ENCODE peak calls at places on chromosomes 13 and 19, in five cellular contexts. One of them, this sample, is unnamed.
A peak's percentile ranks its signal among the peaks of the same experiment; 100 is the strongest.

GRCh38 chr19:8578642-8579265 is 1.5 kb upstream of the MYO1F start:
- DNase-seq in heart right ventricle: peak; percentile 77
- DNase-seq in adrenal gland: peak; percentile 84
- DNase-seq in fibroblast of lung: peak; percentile 57
- DNase-seq in K562: peak; percentile 83
- DNase-seq in this sample: peak; percentile 73

GRCh38 chr19:16261584-16262370 is 62.8 kb upstream of the KLF2 start:
- DNase-seq in heart right ventricle: no peak
- DNase-seq in adrenal gland: no peak
- DNase-seq in K562: no peak
- DNase-seq in fibroblast of lung: no peak
- DNase-seq in this sample: no peak

GRCh38 chr13:98448642-98448928 is 128.3 kb downstream of the STK24 start:
- DNase-seq in K562: no peak
- DNase-seq in fibroblast of lung: no peak
- DNase-seq in heart right ventricle: no peak
- DNase-seq in adrenal gland: no peak
- DNase-seq in this sample: no peak

GRCh38 chr13:112205990-112206389 is 139.0 kb downstream of the SOX1 start:
- DNase-seq in fibroblast of lung: no peak
- DNase-seq in K562: no peak
- DNase-seq in adrenal gland: no peak
- DNase-seq in heart right ventricle: no peak
- DNase-seq in this sample: no peak

GRCh38 chr19:16772841-16773240 is 53.2 kb downstream of the NWD1 start:
- DNase-seq in heart right ventricle: no peak
- DNase-seq in fibroblast of lung: no peak
- DNase-seq in adrenal gland: no peak
- DNase-seq in K562: no peak
- DNase-seq in this sample: no peak

GRCh38 chr13:109684836-109685602 is 101.4 kb downstream of the IRS2 start:
- DNase-seq in fibroblast of lung: peak; percentile 64
- DNase-seq in adrenal gland: no peak
- DNase-seq in K562: no peak
- DNase-seq in heart right ventricle: peak; percentile 30
- DNase-seq in this sample: peak; percentile 31

GRCh38 chr19:30780456-30780855 is 408.3 kb downstream of the ZNF536 start:
- DNase-seq in K562: no peak
- DNase-seq in fibroblast of lung: no peak
- DNase-seq in heart right ventricle: no peak
- DNase-seq in adrenal gland: no peak
- DNase-seq in this sample: no peak

GRCh38 chr19:53597023-53597422 is 34.8 kb upstream of the DPRX start:
- DNase-seq in K562: no peak
- DNase-seq in adrenal gland: no peak
- DNase-seq in heart right ventricle: no peak
- DNase-seq in fibroblast of lung: no peak
- DNase-seq in this sample: no peak

GRCh38 chr19:30543243-30543945 is 171.2 kb downstream of the ZNF536 start:
- DNase-seq in heart right ventricle: no peak
- DNase-seq in K562: no peak
- DNase-seq in adrenal gland: no peak
- DNase-seq in fibroblast of lung: no peak
- DNase-seq in this sample: no peak

DNA sequence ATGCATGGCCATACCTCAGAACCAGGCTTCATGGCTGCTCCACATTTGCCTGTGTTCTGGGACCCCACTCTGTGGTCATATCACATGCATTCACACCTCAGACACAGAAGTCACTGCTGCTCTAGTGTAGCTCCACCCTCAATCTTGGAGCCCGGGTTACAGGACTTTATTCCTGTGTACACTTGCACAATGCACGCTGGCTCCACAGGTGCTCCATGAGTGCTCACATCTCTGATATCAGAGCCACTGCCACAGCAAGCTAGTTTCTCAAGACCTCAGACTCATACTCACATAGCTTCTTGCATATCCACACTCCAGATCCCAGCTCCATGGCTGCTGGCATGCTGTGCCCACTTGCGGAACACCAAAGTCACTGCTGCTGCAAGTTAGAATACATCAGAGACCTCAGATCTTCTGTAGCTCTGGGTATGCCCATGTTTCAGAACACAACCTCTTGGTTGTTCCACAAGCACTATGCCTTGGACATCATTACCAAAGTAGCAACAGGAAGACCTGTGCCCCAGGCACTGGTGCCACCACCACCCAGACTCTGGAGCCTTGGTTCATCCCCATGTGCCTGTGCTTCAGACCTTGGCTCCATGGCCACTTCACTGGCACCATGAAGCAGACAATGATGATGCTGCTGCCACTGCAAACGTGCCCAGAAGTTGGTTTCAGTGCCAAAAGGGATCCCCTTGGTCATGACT is 269.5 kb upstream of the PCDH20 start:
- DNase-seq in adrenal gland: no peak
- DNase-seq in K562: no peak
- DNase-seq in fibroblast of lung: no peak
- DNase-seq in heart right ventricle: no peak
- DNase-seq in this sample: no peak
- TF ChIP-seq CTCF in adrenal gland: no peak
- TF ChIP-seq CTCF in K562: no peak
- TF ChIP-seq CTCF in fibroblast of lung: no peak
- TF ChIP-seq CTCF in heart right ventricle: no peak
- TF ChIP-seq CTCF in this sample: no peak

DNA sequence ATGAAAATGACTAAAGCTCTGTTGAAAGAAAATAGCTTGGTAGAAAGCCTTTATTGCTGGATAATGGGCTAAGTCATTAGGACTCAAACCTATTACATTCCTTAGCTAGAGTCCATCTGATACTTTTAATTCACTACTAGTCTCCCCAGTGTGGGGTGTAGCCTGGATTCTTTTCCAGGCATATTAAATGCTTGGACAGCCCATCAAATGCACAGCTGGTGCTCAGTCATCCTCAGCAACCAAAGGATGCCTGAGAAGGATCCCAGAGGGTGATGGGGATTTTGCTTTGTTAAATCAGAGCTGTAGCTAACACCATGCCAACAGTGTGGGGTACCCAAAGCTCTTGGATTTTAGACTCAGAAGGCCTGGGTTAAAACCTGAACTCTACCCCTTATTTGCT is 153.5 kb downstream of the DLEU7 start:
- DNase-seq in adrenal gland: no peak
- DNase-seq in heart right ventricle: no peak
- DNase-seq in K562: no peak
- DNase-seq in fibroblast of lung: no peak
- DNase-seq in this sample: no peak
- H3K4me1 ChIP-seq in adrenal gland: peaks cover 40% of the 10 kb centered on the region
- H3K4me1 ChIP-seq in heart right ventricle: peaks cover 59% of the 10 kb centered on the region
- H3K4me1 ChIP-seq in K562: no peaks in the 10 kb centered on the region
- H3K4me1 ChIP-seq in fibroblast of lung: no peaks in the 10 kb centered on the region
- H3K4me1 ChIP-seq in this sample: peaks cover 30% of the 10 kb centered on the region

GRCh38 chr13:30456290-30456689 is 9.4 kb downstream of the HMGB1 start:
- DNase-seq in K562: no peak
- DNase-seq in adrenal gland: no peak
- DNase-seq in heart right ventricle: no peak
- DNase-seq in fibroblast of lung: no peak
- DNase-seq in this sample: no peak
- TF ChIP-seq CTCF in K562: no peak
- TF ChIP-seq CTCF in adrenal gland: no peak
- TF ChIP-seq CTCF in heart right ventricle: no peak
- TF ChIP-seq CTCF in fibroblast of lung: no peak
- TF ChIP-seq CTCF in this sample: no peak

GRCh38 chr13:20700288-20700687 is 3.2 kb upstream of the IL17D start:
- DNase-seq in heart right ventricle: no peak
- DNase-seq in adrenal gland: no peak
- DNase-seq in K562: no peak
- DNase-seq in fibroblast of lung: no peak
- DNase-seq in this sample: no peak

GRCh38 chr13:20703785-20704458 is 423 bp downstream of the IL17D start:
- DNase-seq in heart right ventricle: peak; percentile 76
- DNase-seq in K562: peak; percentile 71
- DNase-seq in adrenal gland: peak; percentile 80
- DNase-seq in fibroblast of lung: peak; percentile 78
- DNase-seq in this sample: peak; percentile 89

GRCh38 chr13:20702530-20702929 is 969 bp upstream of the IL17D start:
- DNase-seq in adrenal gland: no peak
- DNase-seq in fibroblast of lung: peak; percentile 44
- DNase-seq in K562: no peak
- DNase-seq in heart right ventricle: no peak
- DNase-seq in this sample: no peak

GRCh38 chr13:20704459-20705069 is 1.1 kb downstream of the IL17D start:
- DNase-seq in heart right ventricle: no peak
- DNase-seq in adrenal gland: no peak
- DNase-seq in K562: no peak
- DNase-seq in fibroblast of lung: no peak
- DNase-seq in this sample: no peak

DNA sequence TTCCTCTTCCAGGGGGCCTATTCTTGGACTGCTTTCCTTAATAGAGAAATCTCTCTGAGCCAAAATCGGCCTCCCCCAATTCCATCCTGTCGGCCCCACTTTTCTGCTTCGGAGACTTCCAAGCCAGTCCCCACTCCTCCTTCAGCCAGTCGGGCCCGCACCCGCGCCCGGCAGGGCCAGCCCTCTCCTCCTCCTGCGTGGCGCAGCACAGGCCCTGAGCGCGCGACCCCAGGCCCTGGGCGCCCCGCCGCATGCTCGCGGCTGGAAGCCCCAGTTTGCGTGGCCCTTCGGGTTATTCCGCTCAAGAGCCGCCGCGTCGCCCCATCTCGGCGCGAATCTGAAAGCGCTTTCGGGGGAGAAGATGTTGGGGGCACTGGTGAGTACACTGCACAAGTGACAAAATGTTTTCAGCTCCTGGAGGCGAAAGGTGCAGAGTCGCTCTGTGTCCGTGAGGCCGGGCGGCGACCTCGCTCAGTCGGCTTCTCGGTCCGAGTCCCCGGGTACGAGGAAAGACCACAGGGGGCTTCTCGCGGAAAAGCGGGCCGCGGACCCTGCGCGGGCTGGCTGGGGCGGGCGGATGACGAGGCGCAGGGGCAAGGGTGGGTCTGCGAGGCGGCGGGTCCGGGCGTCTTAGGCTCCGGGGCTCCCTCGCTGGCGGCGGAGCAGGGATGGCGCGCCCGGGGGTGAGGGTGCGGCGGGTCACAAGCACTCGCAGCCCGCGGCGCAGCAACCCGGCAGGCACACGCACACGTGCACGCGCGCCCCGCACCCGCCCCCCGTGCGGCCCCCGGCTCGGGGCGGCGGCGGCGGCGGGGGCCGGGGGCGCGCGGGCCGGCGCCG is at the start of gene IL17D:
- DNase-seq in fibroblast of lung: no peak
- DNase-seq in K562: peak; percentile 16
- DNase-seq in adrenal gland: peak; percentile 26
- DNase-seq in heart right ventricle: no peak
- DNase-seq in this sample: peak; percentile 52
- H3K4me1 ChIP-seq in fibroblast of lung: no peaks in the 10 kb centered on the region
- H3K4me1 ChIP-seq in K562: peaks cover 11% of the 10 kb centered on the region
- H3K4me1 ChIP-seq in adrenal gland: peaks cover 13% of the 10 kb centered on the region
- H3K4me1 ChIP-seq in heart right ventricle: peaks cover 13% of the 10 kb centered on the region
- H3K4me1 ChIP-seq in this sample: no peaks in the 10 kb centered on the region

GRCh38 chr13:74027161-74027779 is 106.9 kb downstream of the KLF12 start:
- DNase-seq in adrenal gland: no peak
- DNase-seq in K562: no peak
- DNase-seq in fibroblast of lung: no peak
- DNase-seq in heart right ventricle: no peak
- DNase-seq in this sample: no peak
- TF ChIP-seq CTCF in adrenal gland: no peak
- TF ChIP-seq CTCF in K562: no peak
- TF ChIP-seq CTCF in fibroblast of lung: no peak
- TF ChIP-seq CTCF in heart right ventricle: no peak
- TF ChIP-seq CTCF in this sample: no peak

This sample was measured in BE2C.